ENCODE peak calls at places on chromosomes 6 and 20, in four cellular contexts. One of them, this sample, is unnamed.

GRCh38 chr6:97294451-97294850 is 11.4 kb upstream of the MMS22L start:
- DNase-seq in effector CD4-positive, alpha-beta T cell: no peak
- DNase-seq in psoas muscle: no peak
- DNase-seq in stomach: no peak
- DNase-seq in this sample: no peak

GRCh38 chr6:36116943-36117342 is 13.4 kb upstream of the MAPK13 start:
- DNase-seq in psoas muscle: no peak
- DNase-seq in effector CD4-positive, alpha-beta T cell: no peak
- DNase-seq in stomach: no peak
- DNase-seq in this sample: no peak

GRCh38 chr20:49549806-49550551 is 18.0 kb downstream of the PTGIS start:
- DNase-seq in effector CD4-positive, alpha-beta T cell: no peak
- DNase-seq in stomach: no peak
- DNase-seq in psoas muscle: no peak
- DNase-seq in this sample: no peak

GRCh38 chr6:88855521-88856152 is 107.8 kb downstream of the RNGTT start:
- DNase-seq in psoas muscle: no peak
- DNase-seq in stomach: no peak
- DNase-seq in effector CD4-positive, alpha-beta T cell: no peak
- DNase-seq in this sample: no peak

GRCh38 chr6:137545073-137545472 is 50.9 kb upstream of the OLIG3 start:
- DNase-seq in stomach: no peak
- DNase-seq in effector CD4-positive, alpha-beta T cell: no peak
- DNase-seq in psoas muscle: no peak
- DNase-seq in this sample: no peak

GRCh38 chr20:59485576-59486250 is 118.6 kb upstream of the PHACTR3 start:
- DNase-seq in stomach: no peak
- DNase-seq in psoas muscle: no peak
- DNase-seq in effector CD4-positive, alpha-beta T cell: no peak
- DNase-seq in this sample: no peak

GRCh38 chr20:13507646-13508045 is 131.1 kb downstream of the TASP1 start:
- DNase-seq in psoas muscle: no peak
- DNase-seq in stomach: no peak
- DNase-seq in effector CD4-positive, alpha-beta T cell: no peak
- DNase-seq in this sample: no peak

GRCh38 chr20:48639899-48640298 is 187.9 kb downstream of the PREX1 start:
- DNase-seq in stomach: no peak
- DNase-seq in effector CD4-positive, alpha-beta T cell: no peak
- DNase-seq in psoas muscle: no peak
- DNase-seq in this sample: no peak

GRCh38 chr6:37256692-37257319 is 766 bp upstream of the TBC1D22B start:
- DNase-seq in stomach: no peak
- DNase-seq in psoas muscle: no peak
- DNase-seq in effector CD4-positive, alpha-beta T cell: no peak
- DNase-seq in this sample: no peak

GRCh38 chr6:134937426-134937825 is 12.5 kb downstream of the ALDH8A1 start:
- DNase-seq in psoas muscle: no peak
- DNase-seq in effector CD4-positive, alpha-beta T cell: no peak
- DNase-seq in stomach: no peak
- DNase-seq in this sample: no peak

GRCh38 chr20:34249291-34249690 is 8.1 kb downstream of the ASIP start:
- DNase-seq in psoas muscle: no peak
- DNase-seq in effector CD4-positive, alpha-beta T cell: no peak
- DNase-seq in stomach: no peak
- DNase-seq in this sample: no peak

GRCh38 chr20:33875055-33875454 is 63.9 kb downstream of the CHMP4B start:
- DNase-seq in stomach: peak; percentile 28
- DNase-seq in psoas muscle: no peak
- DNase-seq in effector CD4-positive, alpha-beta T cell: no peak
- DNase-seq in this sample: no peak

GRCh38 chr6:2562721-2563120 is 188.0 kb downstream of the MYLK4 start:
- DNase-seq in psoas muscle: no peak
- DNase-seq in effector CD4-positive, alpha-beta T cell: no peak
- DNase-seq in stomach: no peak
- DNase-seq in this sample: no peak

GRCh38 chr6:162249907-162250642 is 477.5 kb downstream of the PRKN start:
- DNase-seq in effector CD4-positive, alpha-beta T cell: no peak
- DNase-seq in psoas muscle: no peak
- DNase-seq in stomach: no peak
- DNase-seq in this sample: no peak

GRCh38 chr20:32506721-32507120 is 78.4 kb downstream of the NOL4L start:
- DNase-seq in effector CD4-positive, alpha-beta T cell: no peak
- DNase-seq in psoas muscle: no peak
- DNase-seq in stomach: no peak
- DNase-seq in this sample: peak; percentile 19

GRCh38 chr20:63133481-63134091 is 82.3 kb downstream of the YTHDF1 start:
- DNase-seq in stomach: no peak
- DNase-seq in effector CD4-positive, alpha-beta T cell: no peak
- DNase-seq in psoas muscle: no peak
- DNase-seq in this sample: no peak

GRCh38 chr6:149899926-149900619 is 2.2 kb upstream of the RAET1E start:
- DNase-seq in psoas muscle: no peak
- DNase-seq in stomach: no peak
- DNase-seq in effector CD4-positive, alpha-beta T cell: no peak
- DNase-seq in this sample: no peak

GRCh38 chr6:87829622-87830121 is 127.6 kb upstream of the AKIRIN2 start:
- DNase-seq in stomach: no peak
- DNase-seq in psoas muscle: no peak
- DNase-seq in effector CD4-positive, alpha-beta T cell: no peak
- DNase-seq in this sample: no peak

GRCh38 chr6:118771253-118771652 is 119.9 kb upstream of the CEP85L start:
- DNase-seq in psoas muscle: no peak
- DNase-seq in effector CD4-positive, alpha-beta T cell: no peak
- DNase-seq in stomach: no peak
- DNase-seq in this sample: no peak

GRCh38 chr6:151679081-151679480 is 128.4 kb upstream of the ESR1 start:
- DNase-seq in stomach: no peak
- DNase-seq in effector CD4-positive, alpha-beta T cell: no peak
- DNase-seq in psoas muscle: peak; percentile 37
- DNase-seq in this sample: no peak

GRCh38 chr20:4812641-4813075 is 90.9 kb downstream of the PRND start:
- DNase-seq in stomach: no peak
- DNase-seq in psoas muscle: no peak
- DNase-seq in effector CD4-positive, alpha-beta T cell: no peak
- DNase-seq in this sample: no peak

GRCh38 chr20:51372176-51372803 is 170.2 kb downstream of the NFATC2 start:
- DNase-seq in psoas muscle: peak; percentile 61
- DNase-seq in stomach: peak; percentile 78
- DNase-seq in effector CD4-positive, alpha-beta T cell: peak; percentile 53
- DNase-seq in this sample: peak; percentile 49

GRCh38 chr6:121274896-121275295 is 59.4 kb downstream of the TBC1D32 start:
- DNase-seq in stomach: no peak
- DNase-seq in effector CD4-positive, alpha-beta T cell: no peak
- DNase-seq in psoas muscle: no peak
- DNase-seq in this sample: no peak

GRCh38 chr6:53056273-53056672 is 8.9 kb upstream of the FBXO9 start:
- DNase-seq in psoas muscle: no peak
- DNase-seq in effector CD4-positive, alpha-beta T cell: no peak
- DNase-seq in stomach: no peak
- DNase-seq in this sample: no peak

GRCh38 chr6:29626948-29627761 is 5.8 kb downstream of the GABBR1 start:
- DNase-seq in effector CD4-positive, alpha-beta T cell: no peak
- DNase-seq in psoas muscle: no peak
- DNase-seq in stomach: no peak
- DNase-seq in this sample: no peak

GRCh38 chr20:36745234-36745926 is 510 bp downstream of the NDRG3 start:
- DNase-seq in effector CD4-positive, alpha-beta T cell: no peak
- DNase-seq in psoas muscle: no peak
- DNase-seq in stomach: peak; percentile 26
- DNase-seq in this sample: no peak

GRCh38 chr6:18334251-18334650 is 52.9 kb upstream of the RNF144B start:
- DNase-seq in psoas muscle: no peak
- DNase-seq in stomach: no peak
- DNase-seq in effector CD4-positive, alpha-beta T cell: no peak
- DNase-seq in this sample: no peak

GRCh38 chr20:4502756-4503155 is 219.0 kb upstream of the PRND start:
- DNase-seq in stomach: no peak
- DNase-seq in effector CD4-positive, alpha-beta T cell: no peak
- DNase-seq in psoas muscle: no peak
- DNase-seq in this sample: no peak

GRCh38 chr20:14712302-14712739 is 374.9 kb upstream of the FLRT3 start:
- DNase-seq in psoas muscle: no peak
- DNase-seq in stomach: no peak
- DNase-seq in effector CD4-positive, alpha-beta T cell: no peak
- DNase-seq in this sample: no peak

GRCh38 chr6:158962371-158962770 is 37.6 kb downstream of the RSPH3 start:
- DNase-seq in effector CD4-positive, alpha-beta T cell: no peak
- DNase-seq in psoas muscle: no peak
- DNase-seq in stomach: no peak
- DNase-seq in this sample: no peak

This sample was measured in left lung.